ENCODE peak calls at places on chromosomes 4 and X, in five cellular contexts. N is iPS-NIHi11; R is stimulated activated CD4-positive, alpha-beta T cell treated with anti-CD3 and anti-CD28 coated beads, Interleukin-15, amount 100 ng/mL, for 1 hour; K is NCI-H2029 treated with DMSO at 0.1 percent for 48 hours; E is fibroblast of lung. X is an unnamed sample.

GRCh38 chr4:19026281-19026680 is 1004.7 kb upstream of the LCORL start:
- DNase-seq in N (no peak), R (no peak), K (no peak), E (peak; percentile 11), X (no peak)

GRCh38 chrX:130788786-130789581 is 114.0 kb downstream of the ENOX2 start:
- DNase-seq in N (no peak), R (no peak), K (no peak), E (peak; percentile 15), X (no peak)

GRCh38 chrX:146581981-146582712 is 227.4 kb upstream of the CXorf51B start:
- DNase-seq in N (peak; percentile 4), R (no peak), K (no peak), E (no peak), X (no peak)

GRCh38 chr4:67006791-67007190 is 538.5 kb downstream of the CENPC start:
- DNase-seq in N (no peak), R (no peak), K (no peak), E (no peak), X (peak; percentile 63)

GRCh38 chrX:40105016-40105790 is 7.4 kb upstream of the BCOR start:
- DNase-seq in N (no peak), R (no peak), K (no peak), E (no peak), X (peak; percentile 81)

GRCh38 chr4:121126449-121127006 is 37.6 kb downstream of the TNIP3 start:
- DNase-seq in N (no peak), R (no peak), K (no peak), E (no peak), X (no peak)

GRCh38 chr4:101326586-101326985 is 20.7 kb downstream of the PPP3CA start:
- DNase-seq in N (no peak), R (no peak), K (no peak), E (no peak), X (no peak)

GRCh38 chrX:10617964-10618342 is 2.4 kb downstream of the MID1 start:
- DNase-seq in N (no peak), R (no peak), K (peak; percentile 14), E (no peak), X (peak; percentile 58)

GRCh38 chr4:181957088-181957487 is 286.1 kb upstream of the TENM3 start:
- DNase-seq in N (peak; percentile 39), R (no peak), K (no peak), E (peak; percentile 73), X (no peak)

GRCh38 chr4:74097161-74097560 is 1.8 kb downstream of the CXCL2 start:
- DNase-seq in N (no peak), R (no peak), K (no peak), E (no peak), X (no peak)

GRCh38 chr4:88104902-88105610 is 53.4 kb downstream of the ABCG2 start:
- DNase-seq in N (no peak), R (no peak), K (peak; percentile 83), E (peak; percentile 69), X (no peak)

GRCh38 chr4:73152893-73153292 is 83.4 kb upstream of the COX18 start:
- DNase-seq in N (no peak), R (no peak), K (no peak), E (peak; percentile 23), X (no peak)

GRCh38 chr4:184983660-184984356 is 34.5 kb upstream of the HELT start:
- DNase-seq in N (peak; percentile 92), R (no peak), K (peak; percentile 19), E (peak; percentile 38), X (peak; percentile 86)

X was measured in islet precursor cell.